ENCODE peak calls at places on chromosomes 1 and 21, in nine cellular contexts. X is effector memory CD8-positive, alpha-beta T cell; V is stimulated activated naive CD4-positive, alpha-beta T cell treated with Interleukin-2 at 50 U/mL for 16 hours; D is activated effector memory CD4-positive, alpha-beta T cell treated with anti-CD3 and anti-CD28 coated beads, Interleukin-2, amount 50 U/mL, for 16 hours; K is Ammon's horn; N is MCF 10A; Z is germinal center; S is GM04503; T is Peyer's patch. F is an unnamed sample.

GRCh38 chr1:77889240-77889637 is 815 bp downstream of the NEXN start:
- DNase-seq in S (no peak), D (no peak), V (no peak), T (no peak), K (no peak), N (peak), X (no peak), Z (peak), F (peak)

GRCh38 chr21:20647603-20648002 is 350.6 kb upstream of the NCAM2 start:
- DNase-seq in V (no peak), Z (no peak), D (no peak), X (no peak), S (no peak), N (peak), T (no peak), K (no peak), F (no peak)

GRCh38 chr21:39326607-39327307 is 13.3 kb upstream of the BRWD1 start:
- DNase-seq in T (no peak), N (no peak), D (no peak), K (no peak), X (no peak), S (no peak), V (no peak), Z (no peak), F (no peak)

GRCh38 chr1:29259802-29260441 is 23.6 kb downstream of the PTPRU start:
- DNase-seq in D (peak), S (no peak), X (peak), Z (peak), K (peak), V (peak), N (no peak), T (no peak), F (no peak)

GRCh38 chr1:22818061-22818770 is 107.6 kb downstream of the EPHB2 start:
- DNase-seq in D (no peak), N (no peak), Z (no peak), T (no peak), V (no peak), S (no peak), X (no peak), K (no peak), F (no peak)

GRCh38 chr1:24149854-24150227 is 6.9 kb upstream of the IL22RA1 start:
- DNase-seq in N (peak), T (no peak), D (peak), X (no peak), K (no peak), S (no peak), Z (no peak), V (peak), F (no peak)

GRCh38 chr21:16193758-16194606 is 464.2 kb downstream of the USP25 start:
- DNase-seq in V (no peak), X (no peak), Z (no peak), K (peak), N (peak), D (no peak), T (no peak), S (no peak), F (peak)

GRCh38 chr1:7207875-7208646 is 422.8 kb downstream of the CAMTA1 start:
- DNase-seq in K (peak), X (no peak), T (no peak), S (no peak), D (no peak), N (peak), Z (peak), V (no peak), F (no peak)

GRCh38 chr1:245396615-245397014 is 241.8 kb downstream of the KIF26B start:
- DNase-seq in V (no peak), Z (no peak), X (no peak), T (no peak), N (peak), S (no peak), D (no peak), K (no peak), F (no peak)

GRCh38 chr21:39869141-39869818 is 2.0 kb downstream of the PCP4 start:
- DNase-seq in K (no peak), X (no peak), S (no peak), Z (no peak), V (no peak), D (no peak), T (no peak), N (no peak), F (no peak)

GRCh38 chr1:92464588-92465255 is 22.0 kb downstream of the GFI1 start:
- DNase-seq in T (no peak), D (no peak), K (no peak), N (no peak), Z (no peak), S (no peak), V (no peak), X (no peak), F (no peak)

GRCh38 chr1:221083902-221084301 is 204.7 kb downstream of the HLX start:
- DNase-seq in V (no peak), D (no peak), N (no peak), T (no peak), K (no peak), X (no peak), Z (no peak), S (no peak), F (no peak)

GRCh38 chr1:163258181-163258580 is 55.5 kb upstream of the RGS5 start:
- DNase-seq in D (no peak), K (no peak), N (no peak), S (peak), T (no peak), X (no peak), V (no peak), Z (no peak), F (no peak)

GRCh38 chr1:213983589-213984386 is 4.0 kb upstream of the PROX1 start:
- DNase-seq in N (no peak), V (no peak), D (no peak), X (no peak), S (no peak), Z (no peak), K (no peak), T (no peak), F (no peak)

GRCh38 chr1:96291468-96291867 is 430.1 kb upstream of the PTBP2 start:
- DNase-seq in S (no peak), V (no peak), Z (no peak), X (no peak), N (peak), D (no peak), K (no peak), T (no peak), F (no peak)

GRCh38 chr21:32717851-32718316 is 9.9 kb downstream of the SYNJ1 start:
- DNase-seq in X (no peak), K (no peak), V (no peak), D (no peak), S (no peak), T (no peak), N (no peak), Z (no peak), F (no peak)

GRCh38 chr1:2532485-2533160 is 2.6 kb upstream of the HES5 start:
- DNase-seq in S (no peak), D (no peak), T (no peak), K (peak), X (no peak), V (no peak), N (no peak), Z (no peak), F (no peak)